ENCODE peak calls at places on chromosomes 12 and 14, in six cellular contexts. K, I, P, A, R and X are unnamed samples.

GRCh38 chr12:85626031-85626781 is 210.0 kb downstream of the RASSF9 start:
- DNase-seq in K (no peak), I (no peak), R (no peak), A (no peak), P (no peak), X (no peak)

GRCh38 chr12:64419696-64420095 is 15.5 kb downstream of the XPOT start:
- DNase-seq in A (no peak), I (no peak), K (no peak), P (no peak), R (no peak), X (no peak)

GRCh38 chr12:94098466-94098865 is 49.9 kb upstream of the PLXNC1 start:
- DNase-seq in K (no peak), I (no peak), R (no peak), P (no peak), A (no peak), X (no peak)

GRCh38 chr12:120485914-120486881 is 9.7 kb upstream of the DYNLL1 start:
- DNase-seq in I (no peak), P (no peak), A (no peak), K (no peak), R (no peak), X (no peak)

GRCh38 chr14:38999949-39000348 is 103.1 kb downstream of the SEC23A start:
- DNase-seq in R (no peak), A (no peak), K (no peak), I (no peak), P (no peak), X (no peak)

GRCh38 chr12:24476310-24476709 is 472.6 kb downstream of the BCAT1 start:
- DNase-seq in R (no peak), K (no peak), I (no peak), A (no peak), P (no peak), X (no peak)

GRCh38 chr12:42296503-42297109 is 29.3 kb downstream of the ZCRB1 start:
- DNase-seq in P (no peak), A (no peak), I (no peak), K (no peak), R (no peak), X (no peak)

GRCh38 chr12:32467959-32468863 is 68.9 kb downstream of the FGD4 start:
- DNase-seq in A (peak), R (no peak), I (no peak), P (no peak), K (no peak), X (no peak)

GRCh38 chr14:53183611-53184010 is 30.5 kb upstream of the DDHD1 start:
- DNase-seq in R (no peak), I (no peak), A (no peak), P (no peak), K (no peak), X (no peak)

GRCh38 chr12:15910864-15911696 is at the start of gene DERA:
- DNase-seq in R (peak), K (peak), P (peak), I (peak), A (peak), X (peak)

GRCh38 chr14:43729149-43729548 is 777.9 kb downstream of the FSCB start:
- DNase-seq in A (no peak), P (no peak), R (no peak), K (no peak), I (no peak), X (no peak)

GRCh38 chr12:116650585-116650984 is 87.3 kb downstream of the SPRING1 start:
- DNase-seq in P (no peak), R (no peak), I (no peak), K (no peak), A (no peak), X (no peak)

GRCh38 chr12:87779016-87779415 is 250.2 kb downstream of the C12orf50 start:
- DNase-seq in R (no peak), P (no peak), A (no peak), K (no peak), I (no peak), X (no peak)

GRCh38 chr14:65928995-65929394 is 516.5 kb downstream of the FUT8 start:
- DNase-seq in A (no peak), R (no peak), I (no peak), P (no peak), K (no peak), X (no peak)

GRCh38 chr14:65926504-65926903 is 514.0 kb downstream of the FUT8 start:
- DNase-seq in P (no peak), K (no peak), I (no peak), R (no peak), A (no peak), X (no peak)

GRCh38 chr14:65933400-65934068 is 521.0 kb downstream of the FUT8 start:
- DNase-seq in I (no peak), K (no peak), R (no peak), A (no peak), P (no peak), X (no peak)

GRCh38 chr14:65926935-65927700 is 514.6 kb downstream of the FUT8 start:
- DNase-seq in A (no peak), I (no peak), R (no peak), K (no peak), P (no peak), X (no peak)

DNA sequence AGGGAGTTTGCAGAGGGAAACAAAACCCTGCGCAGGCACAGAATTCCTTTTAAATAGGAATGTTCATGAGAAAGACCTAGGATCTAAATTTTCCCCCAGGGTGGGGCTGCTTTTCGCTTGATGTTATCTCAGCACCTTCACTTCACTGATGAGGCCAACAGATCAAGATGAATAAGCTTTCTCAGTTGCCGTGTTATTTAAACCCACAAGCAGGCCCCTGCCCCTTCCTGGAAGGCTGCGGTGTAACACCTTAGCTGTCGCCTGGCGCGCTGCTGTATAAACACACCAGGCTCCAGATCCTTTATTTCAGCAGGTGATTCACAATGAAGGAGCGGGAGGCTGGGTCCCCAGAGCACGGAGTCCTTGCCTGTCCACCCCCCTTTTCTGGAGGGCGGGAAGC is 515.3 kb downstream of the FUT8 start:
- DNase-seq in K (no peak), R (no peak), A (no peak), P (peak), I (no peak), X (no peak)
- TF ChIP-seq CTCF in K (no peak), R (no peak), A (no peak), P (no peak), I (no peak), X (no peak)

GRCh38 chr14:23517650-23518329 is 33.8 kb downstream of the ZFHX2 start:
- DNase-seq in I (no peak), A (no peak), P (no peak), K (no peak), R (no peak), X (no peak)
- TF ChIP-seq CTCF in I (no peak), A (no peak), P (no peak), K (no peak), R (no peak), X (no peak)

GRCh38 chr12:19846561-19846960 is 407.3 kb downstream of the AEBP2 start:
- DNase-seq in A (no peak), K (no peak), R (no peak), P (no peak), I (no peak), X (no peak)
- TF ChIP-seq CTCF in A (no peak), K (no peak), R (no peak), P (no peak), I (no peak), X (no peak)

DNA sequence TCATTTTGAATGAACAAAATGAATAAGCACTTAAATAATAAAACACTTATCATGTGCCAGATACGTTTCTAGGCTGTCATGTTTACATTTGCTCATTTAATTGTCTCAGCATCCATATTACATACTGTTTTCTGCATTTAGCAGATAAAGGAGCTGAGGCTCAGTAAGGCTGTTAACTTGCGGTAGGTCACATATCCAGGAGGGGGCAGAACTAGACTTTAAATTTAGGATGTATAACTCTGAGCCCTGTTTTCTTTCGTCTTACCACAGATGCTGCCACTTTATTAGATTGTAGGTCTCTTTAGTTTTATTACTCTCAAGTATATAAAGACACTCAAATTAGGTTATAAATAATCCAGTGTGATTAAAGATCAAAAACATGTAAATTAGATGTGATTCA is 17.7 kb downstream of the IRAK4 start:
- DNase-seq in A (peak), I (no peak), R (no peak), P (no peak), K (peak), X (no peak)
- TF ChIP-seq CTCF in A (peak), I (no peak), R (no peak), P (peak), K (peak), X (peak)